ENCODE peak calls at places on chromosomes 12 and 14, in four cellular contexts. P, N, B and U are unnamed samples.

GRCh38 chr12:40561395-40561966 is 130.8 kb upstream of the CNTN1 start:
- DNase-seq in B (no peak), P (no peak), N (no peak), U (no peak)

GRCh38 chr12:32605326-32606095 is 73.6 kb upstream of the DNM1L start:
- DNase-seq in N (no peak), P (no peak), B (no peak), U (peak)

GRCh38 chr14:91089958-91090535 is 23.8 kb upstream of the DGLUCY start:
- DNase-seq in B (no peak), P (no peak), N (no peak), U (no peak)

GRCh38 chr12:110115675-110116074 is 8.5 kb upstream of the IFT81 start:
- DNase-seq in B (no peak), N (no peak), P (no peak), U (no peak)

GRCh38 chr12:45540661-45541341 is 188.7 kb upstream of the ARID2 start:
- DNase-seq in N (no peak), P (no peak), B (no peak), U (no peak)

GRCh38 chr12:12350868-12351463 is 924 bp upstream of the MANSC1 start:
- DNase-seq in P (no peak), B (peak), N (no peak), U (peak)

GRCh38 chr14:104222396-104223036 is 84.1 kb downstream of the KIF26A start:
- DNase-seq in B (no peak), P (no peak), N (no peak), U (no peak)

GRCh38 chr14:31205681-31206535 is 1.7 kb downstream of the HECTD1 start:
- DNase-seq in P (no peak), B (peak), N (no peak), U (no peak)

GRCh38 chr14:46902837-46903236 is 251.3 kb upstream of the RPL10L start:
- DNase-seq in B (no peak), P (no peak), N (no peak), U (no peak)

GRCh38 chr12:90628213-90628612 is 326.8 kb downstream of the CCER1 start:
- DNase-seq in P (no peak), B (no peak), N (no peak), U (no peak)